ENCODE peak calls at places on chromosomes 5 and 9, in nine cellular contexts. H is fibroblast of pulmonary artery, D is IMR-90, K is suprapubic skin, F is body of pancreas, W is BE2C, S is fibroblast of lung, A is heart left ventricle, O is epithelial cell of esophagus. J is an unnamed sample.

GRCh38 chr9:110217656-110218099 is 9.7 kb upstream of the C9orf152 start:
- DNase-seq in H (peak), D (peak), K (no peak), F (no peak), W (no peak), S (peak), A (no peak), O (peak), J (peak)

GRCh38 chr5:115398726-115399125 is 102.3 kb upstream of the CCDC112 start:
- DNase-seq in H (peak), D (peak), K (no peak), F (no peak), W (no peak), S (peak), A (no peak), O (peak), J (peak)

GRCh38 chr5:392431-392988 is 50.5 kb upstream of the EXOC3 start:
- DNase-seq in H (peak), D (peak), K (peak), F (no peak), W (no peak), S (no peak), A (no peak), O (no peak), J (no peak)

GRCh38 chr5:94691947-94692346 is 73.5 kb downstream of the SLF1 start:
- DNase-seq in H (peak), D (peak), K (no peak), F (peak), W (peak), S (peak), A (no peak), O (peak), J (peak)

GRCh38 chr5:15502208-15502607 is 2.2 kb downstream of the FBXL7 start:
- DNase-seq in H (peak), D (peak), K (no peak), F (no peak), W (no peak), S (peak), A (no peak), O (no peak), J (peak)

GRCh38 chr5:127919818-127920217 is 163.7 kb upstream of the SLC12A2 start:
- DNase-seq in H (no peak), D (no peak), K (no peak), F (no peak), W (no peak), S (no peak), A (no peak), O (no peak), J (no peak)

GRCh38 chr9:90942555-90942954 is 140.9 kb downstream of the SYK start:
- DNase-seq in H (no peak), D (peak), K (no peak), F (no peak), W (no peak), S (peak), A (no peak), O (peak), J (no peak)

GRCh38 chr5:73963021-73963420 is 337.0 kb downstream of the ARHGEF28 start:
- DNase-seq in H (peak), D (no peak), K (no peak), F (peak), W (no peak), S (no peak), A (no peak), O (peak), J (peak)

GRCh38 chr5:140868721-140869554 is at the start of gene PCDHA11:
- DNase-seq in H (no peak), D (no peak), K (no peak), F (peak), W (peak), S (no peak), A (no peak), O (peak), J (no peak)
- H3K4me3 ChIP-seq in H (no peak), D (no peak), K (no peak), F (no peak), W (peak), S (no peak), A (no peak), O (no peak), J (no peak)

DNA sequence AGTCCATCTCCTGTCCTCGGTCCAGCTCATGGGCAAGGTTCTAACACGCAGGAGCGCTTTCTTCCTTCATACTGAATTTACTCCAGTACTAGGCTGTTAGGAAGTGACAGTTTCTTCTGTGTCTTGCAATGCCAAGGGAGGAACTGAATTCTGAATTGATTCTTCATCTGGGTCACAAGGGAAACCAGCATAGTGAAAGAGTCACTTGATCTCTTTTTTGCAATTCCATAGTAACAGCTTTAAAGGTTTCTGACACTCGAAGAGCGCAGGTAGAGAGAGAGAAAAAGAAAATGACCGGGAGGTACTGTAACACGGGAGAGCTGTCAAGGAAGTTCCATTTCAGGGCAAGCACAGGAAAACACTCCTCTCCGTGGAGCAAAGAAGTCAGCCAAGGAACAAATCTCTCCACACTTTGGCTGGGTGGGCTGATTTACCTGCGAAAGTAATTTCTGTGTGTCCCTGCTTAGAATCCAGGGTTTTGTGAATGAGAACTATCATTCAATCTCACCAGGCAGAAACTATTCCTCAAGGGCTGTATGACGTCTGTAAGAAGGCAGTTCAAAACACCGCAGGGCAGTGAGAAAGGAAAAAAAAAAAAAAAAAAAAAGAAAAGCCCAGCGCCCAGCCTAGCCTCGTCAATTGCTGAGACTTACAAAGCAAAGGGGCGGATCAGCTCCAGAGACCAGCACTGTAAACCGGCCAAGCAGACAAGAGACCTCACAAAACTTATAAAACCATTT is 617.8 kb downstream of the PDE4D start:
- DNase-seq in H (peak), D (peak), K (no peak), F (peak), W (no peak), S (peak), A (peak), O (peak), J (peak)
- H3K4me3 ChIP-seq in H (peak), D (peak), K (peak), F (peak), W (no peak), S (peak), A (peak), O (peak), J (peak)

DNA sequence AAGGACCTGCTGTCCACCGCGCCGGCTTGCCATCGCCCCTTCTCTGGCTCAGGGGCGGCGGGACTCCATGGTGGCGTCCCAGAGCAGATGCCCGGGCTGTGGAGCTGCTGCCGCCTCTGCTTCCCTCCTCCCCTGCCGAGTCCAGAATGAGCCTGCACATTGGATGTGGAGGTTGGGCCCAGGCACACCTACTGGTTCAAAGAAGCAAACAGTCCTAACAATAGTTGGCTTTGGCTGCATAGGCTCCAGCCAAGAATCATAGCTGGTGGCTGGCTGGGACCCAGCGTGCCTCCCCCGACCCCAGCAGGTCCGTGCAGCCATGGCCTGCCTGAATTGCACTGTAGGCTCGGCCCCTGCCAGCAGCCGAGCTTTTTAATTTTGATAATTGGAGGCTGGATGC is 25.8 kb downstream of the ADAMTSL2 start:
- DNase-seq in H (peak), D (no peak), K (no peak), F (peak), W (no peak), S (no peak), A (peak), O (no peak), J (no peak)
- H3K4me3 ChIP-seq in H (no peak), D (no peak), K (no peak), F (no peak), W (no peak), S (no peak), A (peak), O (no peak), J (no peak)

DNA sequence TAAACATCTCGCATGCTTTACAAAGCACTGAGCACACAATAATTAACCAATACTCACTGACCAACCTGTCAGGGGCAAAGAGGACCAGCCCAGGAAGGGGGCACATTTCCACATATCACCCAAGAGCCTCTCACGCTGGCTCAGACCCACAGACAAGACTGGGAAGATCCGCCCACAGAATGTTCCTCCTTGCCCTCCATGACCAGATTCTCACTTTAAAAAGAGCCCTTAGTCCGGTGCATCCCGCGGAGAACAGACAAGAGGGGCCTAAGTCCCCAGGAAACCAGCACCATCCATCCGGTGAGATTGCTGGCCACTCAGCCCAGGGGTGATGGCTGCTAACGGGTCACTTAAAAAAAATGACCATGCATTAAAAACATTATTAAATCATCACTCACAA is 32.9 kb downstream of the SEMA4D start:
- DNase-seq in H (no peak), D (no peak), K (no peak), F (no peak), W (no peak), S (no peak), A (no peak), O (no peak), J (no peak)
- H3K4me3 ChIP-seq in H (no peak), D (no peak), K (no peak), F (no peak), W (no peak), S (no peak), A (no peak), O (no peak), J (no peak)